ENCODE peak calls at places on chromosome 7, in eight cellular contexts. F is mesothelial cell of epicardium, A is pancreas, G is mammary epithelial cell, J is A549, N is neural crest cell, X is lower leg skin, H is heart left ventricle. O is an unnamed sample.

GRCh38 chr7:73995330-73995729 is 32.6 kb upstream of the ELN start:
- DNase-seq in F (no peak), A (no peak), G (no peak), J (no peak), N (no peak), X (no peak), H (no peak), O (no peak)

GRCh38 chr7:29641651-29642050 is 78.0 kb downstream of the PRR15 start:
- DNase-seq in F (no peak), A (no peak), G (no peak), J (no peak), N (no peak), X (no peak), H (no peak), O (no peak)

GRCh38 chr7:29793507-29793906 is 12.8 kb upstream of the WIPF3 start:
- DNase-seq in F (no peak), A (no peak), G (no peak), J (no peak), N (no peak), X (no peak), H (no peak), O (no peak)

GRCh38 chr7:40715053-40715430 is 580.2 kb downstream of the SUGCT start:
- DNase-seq in F (no peak), A (no peak), G (no peak), J (no peak), N (no peak), X (no peak), H (no peak), O (no peak)

GRCh38 chr7:143892527-143893300 is 9.3 kb downstream of the TCAF1 start:
- DNase-seq in F (no peak), A (no peak), G (peak; percentile 35), J (peak; percentile 19), N (no peak), X (no peak), H (no peak), O (no peak)

GRCh38 chr7:89607797-89608196 is 546.5 kb upstream of the STEAP1 start:
- DNase-seq in F (no peak), A (no peak), G (no peak), J (no peak), N (no peak), X (no peak), H (no peak), O (no peak)

GRCh38 chr7:14761506-14762296 is 140.8 kb downstream of the DGKB start:
- DNase-seq in F (no peak), A (peak; percentile 72), G (peak; percentile 54), J (no peak), N (no peak), X (no peak), H (peak; percentile 91), O (no peak)

GRCh38 chr7:111113263-111114017 is 22.5 kb downstream of the LRRN3 start:
- DNase-seq in F (no peak), A (no peak), G (peak; percentile 62), J (peak; percentile 39), N (no peak), X (no peak), H (no peak), O (no peak)

GRCh38 chr7:5657901-5658300 is 123.6 kb downstream of the RNF216 start:
- DNase-seq in F (no peak), A (no peak), G (peak; percentile 54), J (no peak), N (no peak), X (no peak), H (no peak), O (no peak)

GRCh38 chr7:145737617-145738016 is 379.0 kb upstream of the CNTNAP2 start:
- DNase-seq in F (no peak), A (no peak), G (no peak), J (no peak), N (no peak), X (no peak), H (no peak), O (no peak)

GRCh38 chr7:135224027-135224426 is 9.6 kb upstream of the STRA8 start:
- DNase-seq in F (no peak), A (no peak), G (no peak), J (no peak), N (no peak), X (no peak), H (no peak), O (no peak)

DNA sequence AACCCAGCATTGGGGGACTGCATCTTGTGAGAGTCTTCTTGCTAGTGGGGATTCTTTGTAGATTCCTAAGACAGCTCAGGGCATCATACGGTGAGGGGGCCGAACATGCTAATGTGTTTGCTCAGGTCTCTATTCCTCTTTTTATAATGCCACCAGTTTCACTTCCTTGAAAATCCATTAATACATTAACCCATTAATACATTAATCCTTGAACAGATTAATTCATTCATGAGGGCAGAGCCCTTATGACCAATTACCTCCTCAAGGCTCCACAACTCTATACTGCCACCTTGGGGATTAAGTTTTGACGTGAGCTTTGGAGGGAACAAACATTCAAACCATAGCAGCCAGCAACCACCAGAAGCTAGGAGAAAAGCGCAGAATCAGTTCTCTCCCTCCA is 67.2 kb upstream of the POT1 start:
- DNase-seq in F (no peak), A (no peak), G (no peak), J (peak; percentile 45), N (no peak), X (no peak), H (no peak), O (peak; percentile 4)
- TF ChIP-seq CTCF in F (no peak), A (no peak), G (no peak), J (peak; percentile 29), N (no peak), X (no peak), H (no peak), O (peak; percentile 25)

GRCh38 chr7:21542891-21543527 is at the start of gene DNAH11:
- DNase-seq in F (peak; percentile 21), A (peak; percentile 87), G (peak; percentile 38), J (peak; percentile 24), N (peak; percentile 50), X (no peak), H (peak; percentile 52), O (peak; percentile 49)
- TF ChIP-seq CTCF in F (no peak), A (no peak), G (no peak), J (no peak), N (no peak), X (no peak), H (no peak), O (no peak)

GRCh38 chr7:1593091-1593866 is 23.4 kb upstream of the PSMG3 start:
- DNase-seq in F (no peak), A (no peak), G (no peak), J (peak; percentile 36), N (no peak), X (no peak), H (no peak), O (peak; percentile 26)
- TF ChIP-seq CTCF in F (no peak), A (no peak), G (peak; percentile 11), J (peak; percentile 34), N (peak; percentile 45), X (no peak), H (no peak), O (peak; percentile 24)

DNA sequence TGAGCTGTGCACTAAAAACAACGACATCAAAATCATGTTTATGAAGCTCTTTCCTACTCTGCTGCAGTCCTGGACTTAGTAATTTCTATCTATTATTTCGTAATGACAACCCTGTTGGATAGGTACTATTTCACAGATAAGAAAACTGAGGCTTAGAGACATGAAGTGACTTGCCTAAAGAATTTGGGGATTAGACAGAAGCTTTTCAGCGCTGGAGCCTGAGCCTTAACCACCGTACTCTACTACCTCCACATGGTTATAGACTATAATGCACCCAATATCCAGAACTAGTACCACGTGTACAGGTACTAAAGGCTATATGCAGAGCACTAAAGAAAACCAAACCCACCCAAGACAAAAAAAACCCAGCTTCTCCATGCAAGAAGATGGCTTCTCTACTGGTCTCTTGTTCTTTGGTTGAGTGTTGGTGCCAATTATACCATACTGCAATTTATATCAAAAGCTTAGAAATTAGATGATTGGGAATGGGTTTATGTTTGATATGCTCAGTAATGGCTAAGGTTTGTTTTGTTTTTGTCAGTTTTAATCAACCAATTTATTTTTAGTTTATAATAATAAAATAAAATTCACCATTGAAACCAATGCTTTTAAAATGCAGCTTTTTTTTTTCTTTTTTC is 6.5 kb upstream of the SNX10 start:
- DNase-seq in F (no peak), A (no peak), G (peak; percentile 47), J (peak; percentile 33), N (no peak), X (no peak), H (no peak), O (no peak)
- TF ChIP-seq CTCF in F (no peak), A (no peak), G (peak; percentile 5), J (no peak), N (no peak), X (no peak), H (no peak), O (no peak)

GRCh38 chr7:150966002-150966401 is 12.1 kb downstream of the KCNH2 start:
- DNase-seq in F (no peak), A (peak; percentile 31), G (no peak), J (no peak), N (no peak), X (no peak), H (peak; percentile 70), O (peak; percentile 57)
- TF ChIP-seq CTCF in F (no peak), A (no peak), G (no peak), J (no peak), N (peak; percentile 47), X (no peak), H (peak; percentile 42), O (no peak)

DNA sequence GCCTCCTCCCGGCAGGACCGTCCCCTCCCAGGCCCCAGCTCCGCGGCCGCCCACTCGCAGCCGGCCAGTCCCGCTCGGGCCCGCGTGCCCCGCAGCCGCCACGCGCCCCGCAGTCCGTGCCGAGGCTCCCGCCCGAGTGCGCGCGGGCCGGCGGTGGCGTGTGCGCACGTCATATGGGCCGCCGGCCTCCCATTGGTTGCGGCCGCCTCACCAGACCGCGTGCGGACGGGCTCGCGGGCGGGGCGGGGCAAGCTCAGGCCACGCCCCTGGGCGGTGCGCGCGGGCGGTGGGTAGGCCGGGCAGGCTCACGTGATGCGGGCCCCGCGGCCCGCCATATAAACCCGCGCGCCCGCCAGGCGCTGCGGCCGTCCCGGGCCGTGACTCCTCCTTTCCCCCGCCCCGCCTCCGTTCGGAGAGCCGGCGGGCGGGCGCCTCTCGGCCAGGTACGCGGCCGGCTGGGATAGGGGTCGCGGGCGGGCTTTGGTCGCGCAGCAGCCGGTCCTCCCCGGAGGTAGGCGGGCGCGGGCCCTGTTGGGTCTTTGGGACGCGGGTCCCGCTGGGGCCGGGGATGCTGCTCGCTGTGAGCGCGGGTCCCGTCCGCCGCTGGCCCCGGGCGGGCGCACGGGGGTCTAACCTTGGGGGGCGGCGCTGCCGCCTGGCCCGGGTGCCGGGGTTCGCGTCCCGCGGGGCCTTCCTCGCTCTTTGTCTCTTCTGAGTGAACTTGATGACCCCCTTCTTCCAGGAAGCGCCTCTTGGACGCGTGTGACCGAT is at the start of gene INSIG1:
- DNase-seq in F (peak; percentile 91), A (peak; percentile 97), G (peak; percentile 94), J (peak; percentile 95), N (peak; percentile 84), X (peak; percentile 85), H (peak; percentile 94), O (peak; percentile 96)
- TF ChIP-seq CTCF in F (no peak), A (no peak), G (no peak), J (no peak), N (peak; percentile 3), X (no peak), H (no peak), O (no peak)

GRCh38 chr7:1144269-1144771 is 15.7 kb downstream of the ZFAND2A start:
- DNase-seq in F (no peak), A (no peak), G (peak; percentile 39), J (peak; percentile 41), N (no peak), X (no peak), H (peak; percentile 80), O (no peak)
- TF ChIP-seq CTCF in F (no peak), A (no peak), G (peak; percentile 39), J (no peak), N (peak; percentile 29), X (no peak), H (peak; percentile 42), O (no peak)

GRCh38 chr7:137304624-137305235 is 38.8 kb downstream of the PTN start:
- DNase-seq in F (no peak), A (no peak), G (no peak), J (no peak), N (no peak), X (no peak), H (no peak), O (no peak)
- TF ChIP-seq CTCF in F (no peak), A (no peak), G (no peak), J (no peak), N (no peak), X (no peak), H (no peak), O (no peak)

O was measured in endothelial cell.